ENCODE peak calls at places on chromosomes 5 and 9, in seven cellular contexts. A, I, S, F, U, J and H are unnamed samples.

GRCh38 chr9:14535161-14535930 is 157.9 kb downstream of the ZDHHC21 start:
- DNase-seq in A (peak), I (no peak), S (no peak), F (no peak), U (no peak), J (no peak), H (no peak)

GRCh38 chr9:97848582-97849237 is 4.3 kb upstream of the FOXE1 start:
- DNase-seq in A (no peak), I (no peak), S (no peak), F (no peak), U (no peak), J (no peak), H (no peak)

GRCh38 chr5:65825388-65826328 is 100.7 kb upstream of the ERBIN start:
- DNase-seq in A (no peak), I (no peak), S (no peak), F (no peak), U (no peak), J (no peak), H (no peak)

GRCh38 chr9:96140401-96141180 is 161.4 kb downstream of the HSD17B3 start:
- DNase-seq in A (no peak), I (peak), S (no peak), F (no peak), U (no peak), J (no peak), H (peak)

GRCh38 chr5:157816682-157817268 is 42.2 kb downstream of the CLINT1 start:
- DNase-seq in A (peak), I (peak), S (peak), F (no peak), U (no peak), J (no peak), H (no peak)

GRCh38 chr9:15724006-15724405 is 171.2 kb downstream of the CCDC171 start:
- DNase-seq in A (no peak), I (peak), S (peak), F (no peak), U (no peak), J (no peak), H (no peak)

GRCh38 chr5:174218162-174218561 is 172.7 kb downstream of the NSG2 start:
- DNase-seq in A (no peak), I (no peak), S (no peak), F (no peak), U (no peak), J (no peak), H (no peak)

GRCh38 chr9:128555180-128555721 is 2.9 kb downstream of the SPTAN1 start:
- DNase-seq in A (peak), I (peak), S (peak), F (no peak), U (no peak), J (no peak), H (no peak)

GRCh38 chr9:125131778-125132177 is 11.6 kb downstream of the SCAI start:
- DNase-seq in A (no peak), I (no peak), S (no peak), F (no peak), U (no peak), J (no peak), H (no peak)

GRCh38 chr5:117690603-117691002 is 1116.0 kb upstream of the SEMA6A start:
- DNase-seq in A (no peak), I (no peak), S (no peak), F (no peak), U (no peak), J (no peak), H (peak)

GRCh38 chr9:133513214-133514088 is 11.3 kb downstream of the MYMK start:
- DNase-seq in A (no peak), I (no peak), S (no peak), F (no peak), U (no peak), J (no peak), H (no peak)

GRCh38 chr5:157860898-157861894 is 2.3 kb upstream of the CLINT1 start:
- DNase-seq in A (no peak), I (no peak), S (no peak), F (no peak), U (no peak), J (no peak), H (no peak)

GRCh38 chr5:79357401-79357800 is 121.5 kb downstream of the JMY start:
- DNase-seq in A (no peak), I (peak), S (peak), F (no peak), U (no peak), J (no peak), H (no peak)

GRCh38 chr5:157351386-157352089 is 85.6 kb downstream of the CYFIP2 start:
- DNase-seq in A (no peak), I (no peak), S (peak), F (no peak), U (peak), J (no peak), H (no peak)

GRCh38 chr5:181215997-181216982 is 6.8 kb upstream of the TRIM41 start:
- DNase-seq in A (peak), I (no peak), S (no peak), F (no peak), U (no peak), J (no peak), H (no peak)

GRCh38 chr9:69332067-69332685 is 7.2 kb downstream of the ENTREP1 start:
- DNase-seq in A (peak), I (no peak), S (no peak), F (no peak), U (no peak), J (no peak), H (no peak)

GRCh38 chr9:88681434-88681833 is 146.5 kb downstream of the NXNL2 start:
- DNase-seq in A (no peak), I (no peak), S (no peak), F (no peak), U (no peak), J (no peak), H (no peak)

GRCh38 chr9:130642926-130643325 is 21.5 kb upstream of the PRDM12 start:
- DNase-seq in A (no peak), I (no peak), S (no peak), F (no peak), U (no peak), J (no peak), H (no peak)

GRCh38 chr9:12735669-12736068 is 39.2 kb upstream of the LURAP1L start:
- DNase-seq in A (no peak), I (no peak), S (no peak), F (no peak), U (no peak), J (no peak), H (no peak)

GRCh38 chr5:33146916-33147315 is 293.8 kb upstream of the TARS1 start:
- DNase-seq in A (peak), I (peak), S (no peak), F (peak), U (no peak), J (no peak), H (no peak)

GRCh38 chr9:129338701-129339445 is 160.8 kb upstream of the IER5L start:
- DNase-seq in A (no peak), I (peak), S (peak), F (no peak), U (no peak), J (no peak), H (no peak)

GRCh38 chr5:168477060-168477459 is 9.2 kb upstream of the RARS1 start:
- DNase-seq in A (no peak), I (peak), S (peak), F (no peak), U (no peak), J (no peak), H (no peak)

GRCh38 chr9:129170229-129170628 is 7.8 kb downstream of the IER5L start:
- DNase-seq in A (peak), I (peak), S (no peak), F (no peak), U (no peak), J (no peak), H (no peak)

GRCh38 chr5:1727571-1727970 is 72.1 kb downstream of the MRPL36 start:
- DNase-seq in A (no peak), I (no peak), S (no peak), F (no peak), U (peak), J (no peak), H (no peak)

GRCh38 chr5:178241259-178241658 is 8.7 kb upstream of the PHYKPL start:
- DNase-seq in A (no peak), I (no peak), S (no peak), F (no peak), U (no peak), J (no peak), H (no peak)

GRCh38 chr9:34744295-34745221 is 34.6 kb upstream of the CCL21 start:
- DNase-seq in A (peak), I (peak), S (peak), F (no peak), U (no peak), J (no peak), H (no peak)

GRCh38 chr9:116096046-116096445 is 57.5 kb upstream of the PAPPA start:
- DNase-seq in A (peak), I (no peak), S (no peak), F (no peak), U (no peak), J (no peak), H (no peak)

GRCh38 chr5:64678400-64678799 is 11.9 kb upstream of the SHISAL2B start:
- DNase-seq in A (no peak), I (no peak), S (no peak), F (no peak), U (no peak), J (no peak), H (no peak)

GRCh38 chr5:114055810-114056476 is 305.9 kb upstream of the KCNN2 start:
- DNase-seq in A (peak), I (no peak), S (peak), F (no peak), U (no peak), J (no peak), H (peak)

GRCh38 chr9:134781895-134782294 is 98.7 kb upstream of the FCN2 start:
- DNase-seq in A (no peak), I (no peak), S (no peak), F (no peak), U (no peak), J (no peak), H (peak)

GRCh38 chr5:112491257-112491656 is 72.2 kb upstream of the EPB41L4A start:
- DNase-seq in A (peak), I (peak), S (no peak), F (no peak), U (no peak), J (no peak), H (no peak)

GRCh38 chr5:11130111-11130510 is 369.1 kb upstream of the DAP start:
- DNase-seq in A (no peak), I (no peak), S (no peak), F (no peak), U (no peak), J (no peak), H (no peak)

GRCh38 chr9:119218293-119218692 is 150.9 kb downstream of the BRINP1 start:
- DNase-seq in A (no peak), I (no peak), S (no peak), F (no peak), U (no peak), J (no peak), H (no peak)
- TF ChIP-seq CTCF in A (no peak), I (no peak), S (no peak), F (no peak), U (no peak), J (no peak), H (no peak)

GRCh38 chr9:109455861-109456260 is 42.2 kb downstream of the PTPN3 start:
- DNase-seq in A (no peak), I (no peak), S (no peak), F (no peak), U (no peak), J (no peak), H (no peak)
- TF ChIP-seq CTCF in A (no peak), I (no peak), S (no peak), F (no peak), U (no peak), J (no peak), H (no peak)

DNA sequence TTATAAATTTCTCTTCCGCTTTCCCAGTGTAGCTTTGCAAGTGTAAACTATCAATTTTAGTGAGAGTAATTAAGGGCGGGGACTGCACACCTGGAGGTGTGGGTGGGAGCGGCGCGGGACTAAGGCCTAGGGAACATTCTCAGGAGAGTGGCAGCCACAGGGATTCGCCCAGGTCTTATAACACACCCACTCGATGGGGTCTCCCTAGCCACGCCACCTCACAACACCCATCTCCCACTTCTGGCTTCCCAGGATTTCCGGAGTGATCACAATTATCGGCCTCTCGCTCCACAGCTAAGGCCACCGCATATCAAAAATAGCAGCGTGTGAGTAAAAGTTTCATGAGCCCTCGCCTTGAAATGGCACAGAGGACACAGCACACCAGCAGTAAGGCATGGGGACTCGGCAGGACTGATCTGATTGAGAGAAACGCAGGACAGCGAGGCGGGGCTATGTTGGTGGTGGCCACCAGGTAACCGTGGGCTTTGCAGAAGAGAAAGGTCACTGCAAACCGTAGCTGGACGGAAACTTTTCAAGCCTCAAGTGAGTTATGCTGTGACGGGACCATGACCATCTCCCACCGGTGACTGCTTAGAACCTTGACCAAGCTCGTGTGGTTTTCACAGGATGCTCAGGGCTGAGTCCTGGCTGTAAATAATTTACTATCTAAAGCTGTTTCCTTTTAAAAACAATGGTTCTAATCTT is 1.1 kb upstream of the LPAR1 start:
- DNase-seq in A (peak), I (no peak), S (no peak), F (no peak), U (no peak), J (no peak), H (no peak)
- TF ChIP-seq CTCF in A (no peak), I (no peak), S (no peak), F (no peak), U (no peak), J (no peak), H (no peak)

DNA sequence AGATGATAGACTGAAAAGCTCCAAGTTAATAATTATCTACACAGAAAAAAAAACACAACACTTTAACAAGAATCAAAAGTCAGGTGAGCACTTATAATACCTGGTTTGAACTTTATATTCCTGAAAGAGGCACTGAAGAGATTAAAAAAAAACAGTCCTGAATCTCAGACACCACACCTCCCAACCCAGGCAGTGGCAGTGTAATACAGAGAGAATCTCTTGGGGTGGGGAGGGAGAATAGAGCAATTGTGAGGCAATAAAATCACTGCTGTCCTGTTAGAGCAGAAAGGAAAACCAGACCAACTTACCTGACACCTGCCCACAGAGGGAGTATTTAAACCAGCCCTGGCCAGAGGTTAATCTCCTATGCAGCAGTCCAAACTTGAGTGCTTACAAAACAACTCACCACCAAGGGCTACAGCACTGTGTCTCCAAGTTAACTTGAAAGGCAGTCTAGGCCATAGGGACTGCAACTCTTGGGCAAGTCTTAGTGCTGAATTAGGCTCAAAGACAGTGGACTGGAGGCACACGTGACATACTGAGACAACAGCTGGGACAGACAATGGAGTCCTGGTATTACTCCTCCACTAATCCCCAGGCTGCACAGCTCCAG is 54.2 kb downstream of the SLCO4C1 start:
- DNase-seq in A (no peak), I (no peak), S (no peak), F (no peak), U (no peak), J (no peak), H (no peak)
- TF ChIP-seq CTCF in A (no peak), I (no peak), S (no peak), F (no peak), U (no peak), J (no peak), H (no peak)

DNA sequence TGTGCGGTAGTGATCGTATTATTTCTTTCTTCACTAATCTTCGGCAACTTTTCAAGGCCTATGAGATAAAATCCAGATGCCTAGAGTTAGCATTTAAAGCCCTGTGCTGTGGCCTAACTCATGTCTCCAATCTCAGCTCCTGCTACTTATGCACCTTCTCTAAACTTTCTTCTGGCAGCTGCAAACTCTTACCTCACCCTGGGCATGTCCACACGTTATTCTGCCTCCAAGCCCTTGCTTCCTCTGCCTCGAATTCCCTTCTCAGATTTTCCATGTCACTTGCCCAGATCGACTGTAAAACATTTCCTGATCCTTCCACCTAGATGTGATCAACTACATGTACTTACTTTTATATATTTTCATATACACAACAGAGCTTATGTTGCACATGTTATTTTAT is 307.2 kb upstream of the SGCD start:
- DNase-seq in A (no peak), I (no peak), S (no peak), F (no peak), U (no peak), J (no peak), H (no peak)
- TF ChIP-seq CTCF in A (no peak), I (no peak), S (no peak), F (no peak), U (no peak), J (no peak), H (no peak)

DNA sequence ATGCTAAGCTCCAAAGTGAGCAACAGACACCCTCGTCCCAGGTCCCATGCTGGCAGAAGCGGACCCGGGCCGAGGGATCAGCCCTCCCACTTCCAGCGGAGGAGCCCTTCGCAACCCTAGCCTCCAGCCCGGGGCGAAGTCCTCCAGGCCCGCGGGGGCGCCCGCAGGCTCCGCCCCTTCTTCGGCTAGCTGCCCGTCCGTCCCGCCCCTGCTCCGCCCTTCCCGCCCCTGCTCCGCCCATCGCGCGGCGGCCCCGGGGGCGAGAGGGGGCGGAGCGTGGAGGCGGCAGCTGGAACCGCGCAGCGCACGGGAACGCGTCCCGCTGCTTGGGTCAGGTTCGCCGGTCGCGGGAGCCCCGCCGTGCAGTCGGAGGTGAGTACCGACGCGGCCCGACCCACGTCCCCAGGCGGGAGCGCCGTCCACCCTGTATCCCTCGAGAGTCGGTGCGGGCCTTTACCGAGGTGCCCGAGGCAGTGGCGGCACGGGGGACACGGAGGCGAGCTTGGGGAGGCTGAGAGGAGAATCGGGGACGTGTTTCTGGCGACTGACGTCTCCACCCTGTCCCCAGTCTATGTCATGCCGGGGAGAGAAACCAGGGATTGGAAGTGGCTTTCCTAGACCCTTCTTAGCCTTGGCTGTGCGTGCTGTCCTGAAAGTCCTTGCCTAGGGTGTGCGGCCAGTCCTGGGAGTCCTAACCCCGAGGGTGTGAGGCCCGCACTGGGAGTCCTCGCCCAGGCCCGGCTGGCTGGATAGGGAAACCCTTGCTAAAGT is at the start of gene ACO1:
- DNase-seq in A (peak), I (peak), S (peak), F (no peak), U (peak), J (peak), H (peak)
- TF ChIP-seq CTCF in A (no peak), I (no peak), S (no peak), F (peak), U (no peak), J (no peak), H (no peak)

GRCh38 chr9:121985792-121986494 is 107.2 kb downstream of the TTLL11 start:
- DNase-seq in A (no peak), I (peak), S (peak), F (no peak), U (peak), J (no peak), H (no peak)
- TF ChIP-seq CTCF in A (no peak), I (peak), S (peak), F (peak), U (no peak), J (no peak), H (no peak)

GRCh38 chr9:121661328-121661727 is 9.9 kb downstream of the DAB2IP start:
- DNase-seq in A (no peak), I (no peak), S (no peak), F (no peak), U (no peak), J (no peak), H (no peak)

GRCh38 chr9:121662359-121662758 is 10.9 kb downstream of the DAB2IP start:
- DNase-seq in A (no peak), I (no peak), S (no peak), F (no peak), U (no peak), J (no peak), H (no peak)

GRCh38 chr9:121663591-121663990 is 12.2 kb downstream of the DAB2IP start:
- DNase-seq in A (no peak), I (no peak), S (no peak), F (no peak), U (no peak), J (no peak), H (no peak)

GRCh38 chr9:121660876-121661275 is 9.4 kb downstream of the DAB2IP start:
- DNase-seq in A (no peak), I (no peak), S (no peak), F (no peak), U (no peak), J (no peak), H (no peak)

DNA sequence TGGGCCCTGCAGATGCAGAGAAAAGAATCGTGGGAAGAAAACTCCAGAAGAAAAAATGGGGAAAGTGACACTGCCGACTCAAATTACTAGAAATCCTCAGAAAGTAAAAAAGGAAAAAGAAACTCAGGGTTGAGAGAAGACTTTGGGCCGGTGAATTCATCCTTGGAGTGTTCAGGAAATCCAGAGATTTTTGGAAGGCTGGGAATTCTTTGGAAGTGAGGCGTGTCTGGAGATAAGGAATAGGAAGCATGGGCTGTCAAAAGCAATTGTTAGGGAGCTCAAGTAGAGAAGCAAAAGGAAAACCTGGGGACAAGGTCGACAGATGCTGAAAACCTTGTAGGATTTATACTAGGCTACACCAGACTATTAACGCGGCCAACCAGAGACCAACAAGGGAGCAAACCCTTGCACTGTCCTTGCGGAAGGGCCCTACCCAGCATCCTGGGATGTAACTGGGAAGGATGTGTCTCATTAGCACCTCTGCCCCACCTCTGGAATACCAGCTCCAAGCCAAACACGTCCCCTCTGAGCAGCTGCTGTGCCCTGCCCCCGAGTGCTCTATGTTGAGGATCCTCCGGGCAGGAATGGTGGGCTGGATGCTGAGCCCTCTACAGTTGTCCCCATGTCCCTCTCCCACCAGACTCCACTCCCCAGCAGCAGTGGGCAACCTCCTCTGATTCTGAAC is 11.6 kb downstream of the DAB2IP start:
- DNase-seq in A (no peak), I (no peak), S (no peak), F (no peak), U (no peak), J (no peak), H (no peak)
- TF ChIP-seq CTCF in A (no peak), I (no peak), S (no peak), F (no peak), U (no peak), J (no peak), H (no peak)